ENCODE peak calls at places on chromosomes 4 and X, in nine cellular contexts. Q is lower leg skin, U is Peyer's patch, A is IMR-90, P is ovary, I is endothelial cell of umbilical vein, Y is HCT116, M is K562, B is body of pancreas. G is an unnamed sample.

GRCh38 chr4:120839974-120840751 is 82.4 kb downstream of the PRDM5 start:
- DNase-seq in M (no peak), U (no peak), Q (no peak), Y (no peak), B (no peak), A (no peak), P (peak; percentile 16), I (no peak), G (no peak)

GRCh38 chr4:6727943-6728250 is 11.9 kb downstream of the BLOC1S4 start:
- DNase-seq in Q (no peak), P (no peak), Y (no peak), U (no peak), B (no peak), I (no peak), A (no peak), M (no peak), G (no peak)

GRCh38 chr4:179867300-179867878 is 2375.8 kb upstream of the TENM3 start:
- DNase-seq in Y (peak; percentile 80), I (no peak), U (peak; percentile 20), P (no peak), B (peak; percentile 74), Q (no peak), A (peak; percentile 57), M (peak; percentile 8), G (no peak)

GRCh38 chrX:25968920-25969319 is 169.2 kb upstream of the MAGEB18 start:
- DNase-seq in Y (no peak), I (peak; percentile 33), M (peak; percentile 9), Q (no peak), B (peak; percentile 53), P (no peak), U (no peak), A (no peak), G (no peak)

GRCh38 chrX:154732421-154733071 is 18.3 kb downstream of the GAB3 start:
- DNase-seq in Q (no peak), Y (no peak), B (no peak), P (no peak), I (peak; percentile 52), M (no peak), U (no peak), A (peak; percentile 74), G (no peak)

GRCh38 chrX:14697453-14697852 is 168.1 kb downstream of the GLRA2 start:
- DNase-seq in Q (peak; percentile 11), M (peak; percentile 6), P (peak; percentile 18), Y (peak; percentile 34), B (peak; percentile 59), A (no peak), U (peak; percentile 17), I (peak; percentile 6), G (no peak)

GRCh38 chr4:100146756-100147155 is 43.5 kb downstream of the DDIT4L start:
- DNase-seq in U (no peak), A (peak; percentile 6), I (no peak), Y (no peak), B (no peak), Q (no peak), P (no peak), M (no peak), G (no peak)

GRCh38 chrX:50609796-50610195 is 139.2 kb upstream of the DGKK start:
- DNase-seq in A (peak; percentile 27), B (no peak), M (no peak), Q (no peak), P (no peak), U (no peak), Y (no peak), I (peak; percentile 29), G (no peak)

GRCh38 chr4:179615704-179616103 is 2173.5 kb upstream of the AGA start:
- DNase-seq in Q (no peak), I (no peak), M (no peak), A (no peak), U (no peak), P (no peak), Y (no peak), B (no peak), G (no peak)

GRCh38 chrX:120761810-120762209 is 113.9 kb downstream of the CT47B1 start:
- DNase-seq in Y (no peak), M (no peak), P (no peak), B (no peak), Q (peak; percentile 12), I (no peak), A (peak; percentile 5), U (no peak), G (no peak)

GRCh38 chr4:153582954-153583456 is 101.1 kb upstream of the TLR2 start:
- DNase-seq in P (no peak), Y (no peak), I (no peak), M (no peak), B (no peak), Q (no peak), U (no peak), A (no peak), G (no peak)

GRCh38 chr4:119525005-119525749 is 103.4 kb downstream of the PDE5A start:
- DNase-seq in M (no peak), B (no peak), I (peak; percentile 90), Q (no peak), A (peak; percentile 91), P (no peak), U (no peak), Y (no peak), G (no peak)

GRCh38 chrX:2840961-2841360 is 12.2 kb downstream of the GYG2 start:
- DNase-seq in M (no peak), A (no peak), P (no peak), U (no peak), B (no peak), I (no peak), Y (no peak), Q (no peak), G (no peak)

GRCh38 chrX:99305573-99305972 is 1104.5 kb downstream of the PCDH19 start:
- DNase-seq in Q (no peak), A (no peak), M (no peak), B (no peak), P (no peak), Y (no peak), U (no peak), I (no peak), G (no peak)

GRCh38 chr4:139875456-139875855 is 209.8 kb downstream of the MGST2 start:
- DNase-seq in U (no peak), P (no peak), Y (no peak), Q (no peak), B (peak; percentile 12), M (no peak), A (no peak), I (no peak), G (no peak)

GRCh38 chr4:147054241-147054902 is 108.7 kb upstream of the TTC29 start:
- DNase-seq in B (no peak), I (no peak), U (no peak), M (no peak), A (no peak), Y (no peak), P (no peak), Q (no peak), G (no peak)

GRCh38 chr4:88719381-88719780 is 21.8 kb upstream of the NAP1L5 start:
- DNase-seq in A (no peak), B (no peak), I (no peak), M (no peak), U (no peak), Y (no peak), P (no peak), Q (no peak), G (no peak)

GRCh38 chrX:120736989-120737388 is 107.1 kb upstream of the C1GALT1C1 start:
- DNase-seq in Q (no peak), Y (no peak), U (no peak), A (peak; percentile 37), P (no peak), B (no peak), M (no peak), I (peak; percentile 80), G (no peak)

GRCh38 chr4:74794341-74794801 is at the start of gene BTC:
- DNase-seq in I (no peak), Q (peak; percentile 13), Y (peak; percentile 43), M (no peak), B (peak; percentile 89), P (no peak), U (no peak), A (no peak), G (no peak)

GRCh38 chr4:15794905-15795304 is 16.8 kb downstream of the CD38 start:
- DNase-seq in I (peak; percentile 34), Q (no peak), U (no peak), Y (no peak), M (no peak), A (no peak), P (no peak), B (no peak), G (no peak)

GRCh38 chrX:54178100-54178940 is 4.7 kb downstream of the FAM120C start:
- DNase-seq in I (peak; percentile 64), M (no peak), A (peak; percentile 82), U (no peak), P (no peak), Y (no peak), Q (no peak), B (no peak), G (no peak)
- H3K4me3 ChIP-seq in I (no peak overlapping the region), M (no peak overlapping the region), A (peak overlapping the region; percentile 32), U (no peak overlapping the region), P (no peak overlapping the region), Y (no peak overlapping the region), Q (no peak overlapping the region), B (no peak overlapping the region), G (no peak overlapping the region)

GRCh38 chrX:132488819-132489255 is at the start of gene MBNL3:
- DNase-seq in B (peak; percentile 71), M (no peak), Q (peak; percentile 28), A (peak; percentile 5), P (peak; percentile 34), U (peak; percentile 69), I (peak; percentile 43), Y (no peak), G (peak; percentile 22)
- TF ChIP-seq POLR2A in B (peak; percentile 75), M (no peak), Q (no peak), A (no peak), P (no peak), U (peak; percentile 11), I (no peak), Y (no peak), G (no peak)

DNA sequence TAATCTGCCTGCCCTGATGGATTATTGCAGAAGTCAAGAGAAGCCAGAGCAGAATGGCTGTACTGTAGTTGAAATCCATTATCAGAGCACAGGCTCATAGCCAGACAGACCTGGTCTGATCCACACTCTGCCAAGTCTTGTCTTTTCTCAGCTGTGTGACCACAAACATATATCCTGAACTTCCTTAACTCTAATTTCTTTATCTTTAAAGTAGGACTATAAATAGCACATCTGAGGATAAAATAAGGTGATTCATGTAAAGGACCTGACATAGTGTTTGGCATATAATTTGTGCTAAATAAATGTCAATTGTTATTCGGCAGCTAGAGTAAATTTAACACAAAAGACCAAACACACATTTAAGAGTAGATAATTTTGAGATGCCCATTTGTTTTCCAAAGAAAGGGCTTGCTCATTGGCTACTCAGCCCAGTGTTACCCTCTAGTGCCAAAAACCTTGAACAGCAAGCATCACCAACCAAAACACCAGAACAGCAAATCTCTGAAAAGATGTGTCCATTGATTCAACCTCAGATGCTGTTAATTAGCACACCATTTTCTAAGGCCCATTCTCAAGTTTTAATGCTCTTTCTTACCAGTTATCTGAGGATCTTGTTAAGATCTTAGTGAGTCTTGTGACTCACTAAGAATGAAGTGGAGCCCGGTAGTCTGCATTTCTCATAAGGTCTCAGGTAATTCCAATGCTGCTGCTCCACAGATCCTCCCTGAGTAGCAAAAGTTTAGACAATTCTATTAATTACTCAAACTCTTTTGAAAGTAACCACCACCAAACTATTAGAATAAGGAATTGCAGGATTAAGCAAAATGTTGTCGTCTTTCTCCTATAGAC is 108.8 kb downstream of the HHIP start:
- DNase-seq in U (no peak), A (peak; percentile 49), P (no peak), M (no peak), Y (peak; percentile 19), B (peak; percentile 50), Q (no peak), I (peak; percentile 73), G (no peak)
- TF ChIP-seq CTCF in U (no peak), A (peak; percentile 73), P (no peak), M (no peak), Y (peak; percentile 58), B (peak; percentile 25), Q (no peak), I (peak; percentile 30), G (no peak)

GRCh38 chr4:25915359-25915716 is 1.3 kb downstream of the SMIM20 start:
- DNase-seq in A (no peak), Q (no peak), U (no peak), M (peak; percentile 69), P (peak; percentile 44), I (no peak), B (no peak), Y (no peak), G (no peak)
- H3K4me3 ChIP-seq in A (no peak overlapping the region), Q (no peak overlapping the region), U (no peak overlapping the region), M (peak overlapping the region; percentile 47), P (no peak overlapping the region), I (no peak overlapping the region), B (no peak overlapping the region), Y (peak overlapping the region; percentile 61), G (no peak overlapping the region)

G was measured in esophagus squamous epithelium.